ENCODE peak calls at places on chromosomes 11 and 22, in seven cellular contexts. One of them, this sample, is unnamed.

GRCh38 chr11:44484211-44484610 is 81.3 kb upstream of the CD82 start:
- DNase-seq in IMR-90: peak
- DNase-seq in brain microvascular endothelial cell: no peak
- DNase-seq in stimulated activated CD8-positive, alpha-beta memory T cell treated with anti-CD3 and anti-CD28 coated beads, Interleukin-7, amount 100 ng/mL, for 1 hour: no peak
- DNase-seq in heart left ventricle: no peak
- DNase-seq in activated CD8-positive, alpha-beta memory T cell treated with anti-CD3 and anti-CD28 coated beads, Interleukin-2, amount 10 ng/mL, durations not matched to agents 7 days and 5 days: no peak
- DNase-seq in GOT3: no peak
- DNase-seq in this sample: no peak

GRCh38 chr11:35274909-35275807 is 136.2 kb downstream of the CD44 start:
- DNase-seq in IMR-90: no peak
- DNase-seq in brain microvascular endothelial cell: no peak
- DNase-seq in stimulated activated CD8-positive, alpha-beta memory T cell treated with anti-CD3 and anti-CD28 coated beads, Interleukin-7, amount 100 ng/mL, for 1 hour: no peak
- DNase-seq in heart left ventricle: peak
- DNase-seq in activated CD8-positive, alpha-beta memory T cell treated with anti-CD3 and anti-CD28 coated beads, Interleukin-2, amount 10 ng/mL, durations not matched to agents 7 days and 5 days: no peak
- DNase-seq in GOT3: peak
- DNase-seq in this sample: no peak

GRCh38 chr22:17773606-17774205 is 563 bp downstream of the BID start:
- DNase-seq in IMR-90: peak
- DNase-seq in brain microvascular endothelial cell: no peak
- DNase-seq in stimulated activated CD8-positive, alpha-beta memory T cell treated with anti-CD3 and anti-CD28 coated beads, Interleukin-7, amount 100 ng/mL, for 1 hour: no peak
- DNase-seq in heart left ventricle: peak
- DNase-seq in activated CD8-positive, alpha-beta memory T cell treated with anti-CD3 and anti-CD28 coated beads, Interleukin-2, amount 10 ng/mL, durations not matched to agents 7 days and 5 days: peak
- DNase-seq in GOT3: no peak
- DNase-seq in this sample: no peak

GRCh38 chr11:81165164-81165563 is 1568.5 kb downstream of the FAM181B start:
- DNase-seq in IMR-90: no peak
- DNase-seq in brain microvascular endothelial cell: no peak
- DNase-seq in stimulated activated CD8-positive, alpha-beta memory T cell treated with anti-CD3 and anti-CD28 coated beads, Interleukin-7, amount 100 ng/mL, for 1 hour: no peak
- DNase-seq in heart left ventricle: no peak
- DNase-seq in activated CD8-positive, alpha-beta memory T cell treated with anti-CD3 and anti-CD28 coated beads, Interleukin-2, amount 10 ng/mL, durations not matched to agents 7 days and 5 days: no peak
- DNase-seq in GOT3: no peak
- DNase-seq in this sample: no peak

GRCh38 chr11:15216678-15217077 is 102.0 kb downstream of the INSC start:
- DNase-seq in IMR-90: no peak
- DNase-seq in brain microvascular endothelial cell: no peak
- DNase-seq in stimulated activated CD8-positive, alpha-beta memory T cell treated with anti-CD3 and anti-CD28 coated beads, Interleukin-7, amount 100 ng/mL, for 1 hour: no peak
- DNase-seq in heart left ventricle: no peak
- DNase-seq in activated CD8-positive, alpha-beta memory T cell treated with anti-CD3 and anti-CD28 coated beads, Interleukin-2, amount 10 ng/mL, durations not matched to agents 7 days and 5 days: no peak
- DNase-seq in GOT3: no peak
- DNase-seq in this sample: no peak

GRCh38 chr11:88494857-88495256 is 157.3 kb upstream of the CTSC start:
- DNase-seq in IMR-90: no peak
- DNase-seq in brain microvascular endothelial cell: no peak
- DNase-seq in stimulated activated CD8-positive, alpha-beta memory T cell treated with anti-CD3 and anti-CD28 coated beads, Interleukin-7, amount 100 ng/mL, for 1 hour: no peak
- DNase-seq in heart left ventricle: no peak
- DNase-seq in activated CD8-positive, alpha-beta memory T cell treated with anti-CD3 and anti-CD28 coated beads, Interleukin-2, amount 10 ng/mL, durations not matched to agents 7 days and 5 days: no peak
- DNase-seq in GOT3: no peak
- DNase-seq in this sample: no peak

GRCh38 chr11:130831506-130832385 is 84.5 kb downstream of the SNX19 start:
- DNase-seq in IMR-90: peak
- DNase-seq in brain microvascular endothelial cell: no peak
- DNase-seq in stimulated activated CD8-positive, alpha-beta memory T cell treated with anti-CD3 and anti-CD28 coated beads, Interleukin-7, amount 100 ng/mL, for 1 hour: no peak
- DNase-seq in heart left ventricle: no peak
- DNase-seq in activated CD8-positive, alpha-beta memory T cell treated with anti-CD3 and anti-CD28 coated beads, Interleukin-2, amount 10 ng/mL, durations not matched to agents 7 days and 5 days: no peak
- DNase-seq in GOT3: no peak
- DNase-seq in this sample: no peak

GRCh38 chr11:47533690-47534135 is 19.2 kb downstream of the CELF1 start:
- DNase-seq in IMR-90: peak
- DNase-seq in brain microvascular endothelial cell: no peak
- DNase-seq in stimulated activated CD8-positive, alpha-beta memory T cell treated with anti-CD3 and anti-CD28 coated beads, Interleukin-7, amount 100 ng/mL, for 1 hour: no peak
- DNase-seq in heart left ventricle: no peak
- DNase-seq in activated CD8-positive, alpha-beta memory T cell treated with anti-CD3 and anti-CD28 coated beads, Interleukin-2, amount 10 ng/mL, durations not matched to agents 7 days and 5 days: no peak
- DNase-seq in GOT3: no peak
- DNase-seq in this sample: no peak

GRCh38 chr11:5618807-5619206 is 6.0 kb upstream of the TRIM34 start:
- DNase-seq in IMR-90: peak
- DNase-seq in brain microvascular endothelial cell: peak
- DNase-seq in stimulated activated CD8-positive, alpha-beta memory T cell treated with anti-CD3 and anti-CD28 coated beads, Interleukin-7, amount 100 ng/mL, for 1 hour: no peak
- DNase-seq in heart left ventricle: no peak
- DNase-seq in activated CD8-positive, alpha-beta memory T cell treated with anti-CD3 and anti-CD28 coated beads, Interleukin-2, amount 10 ng/mL, durations not matched to agents 7 days and 5 days: no peak
- DNase-seq in GOT3: no peak
- DNase-seq in this sample: no peak

GRCh38 chr11:63843042-63843441 is 4.1 kb downstream of the MARK2 start:
- DNase-seq in IMR-90: peak
- DNase-seq in brain microvascular endothelial cell: no peak
- DNase-seq in stimulated activated CD8-positive, alpha-beta memory T cell treated with anti-CD3 and anti-CD28 coated beads, Interleukin-7, amount 100 ng/mL, for 1 hour: no peak
- DNase-seq in heart left ventricle: peak
- DNase-seq in activated CD8-positive, alpha-beta memory T cell treated with anti-CD3 and anti-CD28 coated beads, Interleukin-2, amount 10 ng/mL, durations not matched to agents 7 days and 5 days: no peak
- DNase-seq in GOT3: no peak
- DNase-seq in this sample: no peak

GRCh38 chr11:36509265-36509664 is 807 bp downstream of the TRAF6 start:
- DNase-seq in IMR-90: peak
- DNase-seq in brain microvascular endothelial cell: peak
- DNase-seq in stimulated activated CD8-positive, alpha-beta memory T cell treated with anti-CD3 and anti-CD28 coated beads, Interleukin-7, amount 100 ng/mL, for 1 hour: peak
- DNase-seq in heart left ventricle: no peak
- DNase-seq in activated CD8-positive, alpha-beta memory T cell treated with anti-CD3 and anti-CD28 coated beads, Interleukin-2, amount 10 ng/mL, durations not matched to agents 7 days and 5 days: no peak
- DNase-seq in GOT3: no peak
- DNase-seq in this sample: no peak

GRCh38 chr11:45411221-45411946 is 125.2 kb upstream of the SYT13 start:
- DNase-seq in IMR-90: peak
- DNase-seq in brain microvascular endothelial cell: peak
- DNase-seq in stimulated activated CD8-positive, alpha-beta memory T cell treated with anti-CD3 and anti-CD28 coated beads, Interleukin-7, amount 100 ng/mL, for 1 hour: no peak
- DNase-seq in heart left ventricle: no peak
- DNase-seq in activated CD8-positive, alpha-beta memory T cell treated with anti-CD3 and anti-CD28 coated beads, Interleukin-2, amount 10 ng/mL, durations not matched to agents 7 days and 5 days: no peak
- DNase-seq in GOT3: no peak
- DNase-seq in this sample: no peak

GRCh38 chr22:21657361-21658118 is 8.3 kb upstream of the PPIL2 start:
- DNase-seq in IMR-90: peak
- DNase-seq in brain microvascular endothelial cell: no peak
- DNase-seq in stimulated activated CD8-positive, alpha-beta memory T cell treated with anti-CD3 and anti-CD28 coated beads, Interleukin-7, amount 100 ng/mL, for 1 hour: peak
- DNase-seq in heart left ventricle: peak
- DNase-seq in activated CD8-positive, alpha-beta memory T cell treated with anti-CD3 and anti-CD28 coated beads, Interleukin-2, amount 10 ng/mL, durations not matched to agents 7 days and 5 days: peak
- DNase-seq in GOT3: peak
- DNase-seq in this sample: no peak

GRCh38 chr11:48900131-48900800 is 83.4 kb downstream of the TRIM51G start:
- DNase-seq in IMR-90: no peak
- DNase-seq in brain microvascular endothelial cell: no peak
- DNase-seq in stimulated activated CD8-positive, alpha-beta memory T cell treated with anti-CD3 and anti-CD28 coated beads, Interleukin-7, amount 100 ng/mL, for 1 hour: no peak
- DNase-seq in heart left ventricle: no peak
- DNase-seq in activated CD8-positive, alpha-beta memory T cell treated with anti-CD3 and anti-CD28 coated beads, Interleukin-2, amount 10 ng/mL, durations not matched to agents 7 days and 5 days: no peak
- DNase-seq in GOT3: no peak
- DNase-seq in this sample: peak

GRCh38 chr11:77619576-77620198 is 17.9 kb downstream of the CLNS1A start:
- DNase-seq in IMR-90: peak
- DNase-seq in brain microvascular endothelial cell: no peak
- DNase-seq in stimulated activated CD8-positive, alpha-beta memory T cell treated with anti-CD3 and anti-CD28 coated beads, Interleukin-7, amount 100 ng/mL, for 1 hour: no peak
- DNase-seq in heart left ventricle: no peak
- DNase-seq in activated CD8-positive, alpha-beta memory T cell treated with anti-CD3 and anti-CD28 coated beads, Interleukin-2, amount 10 ng/mL, durations not matched to agents 7 days and 5 days: no peak
- DNase-seq in GOT3: no peak
- DNase-seq in this sample: no peak

GRCh38 chr11:62169448-62169847 is 20.6 kb upstream of the SCGB1D1 start:
- DNase-seq in IMR-90: no peak
- DNase-seq in brain microvascular endothelial cell: no peak
- DNase-seq in stimulated activated CD8-positive, alpha-beta memory T cell treated with anti-CD3 and anti-CD28 coated beads, Interleukin-7, amount 100 ng/mL, for 1 hour: no peak
- DNase-seq in heart left ventricle: peak
- DNase-seq in activated CD8-positive, alpha-beta memory T cell treated with anti-CD3 and anti-CD28 coated beads, Interleukin-2, amount 10 ng/mL, durations not matched to agents 7 days and 5 days: no peak
- DNase-seq in GOT3: no peak
- DNase-seq in this sample: no peak